ENCODE peak calls at places on chromosome 22, in eight cellular contexts. One of them, this sample, is unnamed.

GRCh38 chr22:41403532-41404318 is 22.0 kb downstream of the TEF start:
- DNase-seq in fibroblast of lung: peak
- DNase-seq in kidney: peak
- DNase-seq in neuronal stem cell: peak
- DNase-seq in GM23248: peak
- DNase-seq in IMR-90: peak
- DNase-seq in SK-N-SH: peak
- DNase-seq in mammary epithelial cell: peak
- DNase-seq in this sample: peak

GRCh38 chr22:28024422-28024888 is 105.4 kb upstream of the PITPNB start:
- DNase-seq in neuronal stem cell: no peak
- DNase-seq in GM23248: no peak
- DNase-seq in kidney: peak
- DNase-seq in mammary epithelial cell: no peak
- DNase-seq in fibroblast of lung: no peak
- DNase-seq in SK-N-SH: peak
- DNase-seq in IMR-90: no peak
- DNase-seq in this sample: no peak

GRCh38 chr22:42366815-42367581 is 65.2 kb downstream of the NFAM1 start:
- DNase-seq in IMR-90: no peak
- DNase-seq in mammary epithelial cell: no peak
- DNase-seq in kidney: no peak
- DNase-seq in fibroblast of lung: no peak
- DNase-seq in SK-N-SH: no peak
- DNase-seq in GM23248: no peak
- DNase-seq in neuronal stem cell: no peak
- DNase-seq in this sample: peak

GRCh38 chr22:20648306-20648903 is 125.5 kb upstream of the SERPIND1 start:
- DNase-seq in kidney: no peak
- DNase-seq in GM23248: no peak
- DNase-seq in SK-N-SH: no peak
- DNase-seq in fibroblast of lung: no peak
- DNase-seq in IMR-90: no peak
- DNase-seq in mammary epithelial cell: no peak
- DNase-seq in neuronal stem cell: no peak
- DNase-seq in this sample: no peak

GRCh38 chr22:50341977-50342650 is 1.0 kb upstream of the PPP6R2 start:
- DNase-seq in neuronal stem cell: peak
- DNase-seq in SK-N-SH: peak
- DNase-seq in fibroblast of lung: peak
- DNase-seq in mammary epithelial cell: peak
- DNase-seq in IMR-90: peak
- DNase-seq in GM23248: peak
- DNase-seq in kidney: peak
- DNase-seq in this sample: peak

GRCh38 chr22:41382098-41382578 is 396 bp downstream of the TEF start:
- DNase-seq in SK-N-SH: peak
- DNase-seq in GM23248: peak
- DNase-seq in mammary epithelial cell: peak
- DNase-seq in fibroblast of lung: no peak
- DNase-seq in kidney: peak
- DNase-seq in neuronal stem cell: no peak
- DNase-seq in IMR-90: no peak
- DNase-seq in this sample: peak

GRCh38 chr22:41248314-41248713 is 7.6 kb upstream of the CHADL start:
- DNase-seq in kidney: no peak
- DNase-seq in neuronal stem cell: no peak
- DNase-seq in GM23248: no peak
- DNase-seq in fibroblast of lung: no peak
- DNase-seq in IMR-90: no peak
- DNase-seq in SK-N-SH: no peak
- DNase-seq in mammary epithelial cell: no peak
- DNase-seq in this sample: no peak

GRCh38 chr22:27815826-27816530 is 14.4 kb upstream of the MN1 start:
- DNase-seq in mammary epithelial cell: no peak
- DNase-seq in fibroblast of lung: no peak
- DNase-seq in IMR-90: no peak
- DNase-seq in SK-N-SH: no peak
- DNase-seq in GM23248: no peak
- DNase-seq in neuronal stem cell: no peak
- DNase-seq in kidney: no peak
- DNase-seq in this sample: no peak

GRCh38 chr22:31276426-31277167 is 15.7 kb downstream of the PIK3IP1 start:
- DNase-seq in mammary epithelial cell: no peak
- DNase-seq in neuronal stem cell: no peak
- DNase-seq in GM23248: no peak
- DNase-seq in IMR-90: no peak
- DNase-seq in SK-N-SH: no peak
- DNase-seq in kidney: no peak
- DNase-seq in fibroblast of lung: no peak
- DNase-seq in this sample: no peak

GRCh38 chr22:49871482-49871881 is 17.8 kb downstream of the ZBED4 start:
- DNase-seq in SK-N-SH: no peak
- DNase-seq in kidney: no peak
- DNase-seq in IMR-90: no peak
- DNase-seq in fibroblast of lung: no peak
- DNase-seq in GM23248: peak
- DNase-seq in neuronal stem cell: no peak
- DNase-seq in mammary epithelial cell: no peak
- DNase-seq in this sample: no peak

GRCh38 chr22:25878933-25879332 is 136.9 kb downstream of the MYO18B start:
- DNase-seq in kidney: no peak
- DNase-seq in fibroblast of lung: no peak
- DNase-seq in GM23248: no peak
- DNase-seq in neuronal stem cell: no peak
- DNase-seq in IMR-90: no peak
- DNase-seq in mammary epithelial cell: no peak
- DNase-seq in SK-N-SH: no peak
- DNase-seq in this sample: no peak

GRCh38 chr22:45087802-45088201 is 75.9 kb upstream of the NUP50 start:
- DNase-seq in GM23248: no peak
- DNase-seq in neuronal stem cell: no peak
- DNase-seq in SK-N-SH: no peak
- DNase-seq in IMR-90: no peak
- DNase-seq in fibroblast of lung: peak
- DNase-seq in kidney: no peak
- DNase-seq in mammary epithelial cell: no peak
- DNase-seq in this sample: no peak

GRCh38 chr22:23557467-23557866 is 22.6 kb downstream of the IGLL1 start:
- DNase-seq in GM23248: no peak
- DNase-seq in kidney: no peak
- DNase-seq in fibroblast of lung: no peak
- DNase-seq in SK-N-SH: no peak
- DNase-seq in neuronal stem cell: no peak
- DNase-seq in IMR-90: no peak
- DNase-seq in mammary epithelial cell: no peak
- DNase-seq in this sample: no peak

DNA sequence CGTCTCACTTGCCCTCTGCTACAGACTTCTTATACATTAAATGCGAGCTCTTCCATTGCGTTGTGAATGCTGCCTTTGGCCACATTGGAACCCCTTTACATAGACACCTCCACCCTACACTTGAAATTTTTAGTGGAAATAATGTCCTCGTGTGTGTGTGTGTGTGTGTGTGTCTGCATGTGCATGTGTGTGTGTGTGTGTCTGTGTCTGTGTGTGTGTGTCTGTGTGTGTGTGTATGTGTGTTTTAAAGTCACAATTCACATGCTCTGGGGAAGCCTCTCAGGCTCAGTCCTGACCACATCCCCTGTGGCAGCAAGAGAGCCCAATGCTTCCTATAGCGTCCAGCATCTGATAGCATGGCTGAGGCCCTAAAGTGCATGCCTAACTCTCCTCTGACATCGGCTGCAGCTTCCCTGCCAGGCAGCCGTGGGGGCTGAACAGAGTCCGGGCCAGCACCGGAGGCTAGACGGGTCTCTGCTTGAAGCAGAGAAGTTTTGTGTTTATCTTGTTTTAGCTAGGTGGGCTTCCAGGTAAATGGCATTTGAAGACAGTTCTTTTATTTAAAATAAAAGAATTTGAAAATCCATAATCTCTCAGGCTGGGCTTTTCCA is 64.5 kb upstream of the EMID1 start:
- DNase-seq in neuronal stem cell: no peak
- DNase-seq in IMR-90: no peak
- DNase-seq in mammary epithelial cell: no peak
- DNase-seq in kidney: no peak
- DNase-seq in SK-N-SH: no peak
- DNase-seq in GM23248: no peak
- DNase-seq in fibroblast of lung: no peak
- DNase-seq in this sample: no peak
- H3K4me3 ChIP-seq in neuronal stem cell: no peak
- H3K4me3 ChIP-seq in IMR-90: no peak
- H3K4me3 ChIP-seq in mammary epithelial cell: no peak
- H3K4me3 ChIP-seq in kidney: no peak
- H3K4me3 ChIP-seq in SK-N-SH: no peak
- H3K4me3 ChIP-seq in GM23248: no peak
- H3K4me3 ChIP-seq in fibroblast of lung: no peak
- H3K4me3 ChIP-seq in this sample: no peak

DNA sequence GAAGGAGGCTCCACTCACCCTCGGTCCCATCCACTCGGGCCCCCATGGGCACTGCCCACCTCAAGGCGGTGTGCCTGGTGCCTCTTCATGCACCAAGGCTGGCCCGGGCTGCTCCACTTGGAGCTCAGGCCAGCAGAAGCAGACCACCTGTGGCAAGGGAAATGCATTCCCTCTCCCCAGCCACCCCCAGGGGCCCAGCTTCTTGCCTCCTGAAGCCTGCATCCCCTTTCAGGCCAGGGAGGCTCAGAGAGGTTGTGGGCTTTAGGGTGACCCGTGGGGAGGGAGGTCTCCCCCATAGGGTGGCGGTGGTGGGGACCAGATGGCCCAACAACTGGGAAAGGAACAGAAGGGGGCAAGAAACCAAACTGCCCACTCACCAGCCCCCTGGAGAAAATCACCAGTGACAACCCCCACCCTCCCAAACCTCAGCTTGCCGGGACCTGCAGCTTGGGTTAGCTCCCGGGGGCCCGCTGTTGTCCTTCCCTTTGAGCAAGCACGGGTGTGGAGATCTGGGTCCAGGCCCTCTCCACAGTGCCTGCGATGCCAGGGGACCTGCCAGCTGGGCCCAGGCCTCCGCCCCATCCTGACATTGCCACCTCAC is 8.4 kb downstream of the CBX6 start:
- DNase-seq in GM23248: no peak
- DNase-seq in SK-N-SH: no peak
- DNase-seq in kidney: no peak
- DNase-seq in mammary epithelial cell: no peak
- DNase-seq in neuronal stem cell: no peak
- DNase-seq in fibroblast of lung: no peak
- DNase-seq in IMR-90: no peak
- DNase-seq in this sample: no peak
- H3K9ac ChIP-seq in GM23248: no peak
- H3K9ac ChIP-seq in SK-N-SH: no peak
- H3K9ac ChIP-seq in kidney: no peak
- H3K9ac ChIP-seq in mammary epithelial cell: no peak
- H3K9ac ChIP-seq in neuronal stem cell: no peak
- H3K9ac ChIP-seq in fibroblast of lung: no peak
- H3K9ac ChIP-seq in IMR-90: no peak
- H3K9ac ChIP-seq in this sample: no peak

GRCh38 chr22:46596032-46596441 is 24.1 kb upstream of the GRAMD4 start:
- DNase-seq in GM23248: peak
- DNase-seq in mammary epithelial cell: no peak
- DNase-seq in fibroblast of lung: peak
- DNase-seq in neuronal stem cell: no peak
- DNase-seq in SK-N-SH: peak
- DNase-seq in kidney: peak
- DNase-seq in IMR-90: no peak
- DNase-seq in this sample: no peak

GRCh38 chr22:46600397-46600796 is 19.8 kb upstream of the GRAMD4 start:
- DNase-seq in fibroblast of lung: no peak
- DNase-seq in mammary epithelial cell: no peak
- DNase-seq in neuronal stem cell: no peak
- DNase-seq in kidney: no peak
- DNase-seq in SK-N-SH: no peak
- DNase-seq in IMR-90: no peak
- DNase-seq in GM23248: no peak
- DNase-seq in this sample: no peak

GRCh38 chr22:46596819-46597218 is 23.4 kb upstream of the GRAMD4 start:
- DNase-seq in mammary epithelial cell: peak
- DNase-seq in GM23248: no peak
- DNase-seq in IMR-90: no peak
- DNase-seq in kidney: peak
- DNase-seq in SK-N-SH: no peak
- DNase-seq in fibroblast of lung: no peak
- DNase-seq in neuronal stem cell: no peak
- DNase-seq in this sample: no peak

GRCh38 chr22:46598224-46598623 is 22.0 kb upstream of the GRAMD4 start:
- DNase-seq in SK-N-SH: no peak
- DNase-seq in neuronal stem cell: no peak
- DNase-seq in IMR-90: no peak
- DNase-seq in GM23248: no peak
- DNase-seq in fibroblast of lung: no peak
- DNase-seq in kidney: no peak
- DNase-seq in mammary epithelial cell: no peak
- DNase-seq in this sample: no peak

DNA sequence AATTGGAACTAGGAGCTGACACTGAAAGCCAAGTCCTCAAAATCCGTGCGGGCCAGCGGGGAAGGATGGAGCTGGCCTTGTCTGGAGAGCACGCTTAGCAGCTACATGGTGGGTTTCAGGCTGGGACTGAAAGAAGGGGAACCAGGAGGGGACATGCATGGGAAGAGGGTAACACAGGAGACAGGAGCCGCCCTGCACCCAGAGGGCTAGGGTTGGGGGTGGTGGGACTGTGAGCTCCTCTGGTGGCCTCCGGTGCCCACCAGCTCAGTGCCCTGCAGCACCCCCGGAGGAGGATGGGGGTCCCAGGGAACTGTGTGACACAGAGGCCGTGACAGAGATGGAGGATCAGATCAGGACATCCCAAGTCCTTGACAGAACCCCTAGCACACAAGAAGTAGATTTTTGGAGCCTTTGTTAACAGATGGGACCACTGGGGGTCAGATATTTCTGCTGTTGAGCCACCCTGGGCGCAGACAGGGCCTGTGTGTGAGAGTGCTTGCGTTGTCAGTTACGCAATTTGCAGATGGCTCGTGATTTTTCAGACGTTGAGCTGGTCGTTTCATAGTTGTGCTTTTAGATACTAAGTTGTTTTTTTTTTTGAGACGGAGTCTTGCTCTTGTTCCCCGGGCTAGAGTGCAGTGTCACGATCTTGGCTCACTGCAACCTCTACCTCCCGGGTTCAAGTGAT is 21.3 kb upstream of the GRAMD4 start:
- DNase-seq in GM23248: no peak
- DNase-seq in fibroblast of lung: no peak
- DNase-seq in mammary epithelial cell: no peak
- DNase-seq in SK-N-SH: no peak
- DNase-seq in kidney: peak
- DNase-seq in neuronal stem cell: no peak
- DNase-seq in IMR-90: peak
- DNase-seq in this sample: no peak
- H3K4me3 ChIP-seq in GM23248: no peak
- H3K4me3 ChIP-seq in fibroblast of lung: no peak
- H3K4me3 ChIP-seq in mammary epithelial cell: no peak
- H3K4me3 ChIP-seq in SK-N-SH: no peak
- H3K4me3 ChIP-seq in kidney: no peak
- H3K4me3 ChIP-seq in neuronal stem cell: no peak
- H3K4me3 ChIP-seq in IMR-90: no peak
- H3K4me3 ChIP-seq in this sample: peak

DNA sequence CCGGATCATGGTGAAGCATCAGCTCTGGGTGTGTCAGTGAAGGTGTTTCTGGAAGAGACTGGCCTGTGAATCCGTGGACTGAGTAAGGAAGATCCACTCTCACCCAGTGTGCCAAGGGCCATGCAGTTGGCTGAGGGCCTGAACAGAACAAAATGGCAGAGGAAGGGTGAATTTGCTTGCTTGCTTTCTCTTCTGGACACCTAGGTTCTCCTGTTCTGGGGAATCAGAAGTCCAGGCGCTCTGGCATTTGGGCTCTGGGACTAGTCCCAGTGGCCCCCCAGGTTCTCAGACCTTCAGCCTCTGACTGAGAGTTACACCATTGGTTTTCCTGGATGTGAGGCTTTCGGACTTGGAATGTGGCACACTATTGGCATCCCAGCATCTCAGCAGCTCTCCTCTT is 1170.8 kb downstream of the TBC1D22A start:
- DNase-seq in kidney: no peak
- DNase-seq in fibroblast of lung: no peak
- DNase-seq in mammary epithelial cell: no peak
- DNase-seq in neuronal stem cell: no peak
- DNase-seq in IMR-90: no peak
- DNase-seq in SK-N-SH: no peak
- DNase-seq in GM23248: no peak
- DNase-seq in this sample: no peak
- H3K9ac ChIP-seq in kidney: no peak
- H3K9ac ChIP-seq in fibroblast of lung: no peak
- H3K9ac ChIP-seq in mammary epithelial cell: no peak
- H3K9ac ChIP-seq in neuronal stem cell: no peak
- H3K9ac ChIP-seq in IMR-90: no peak
- H3K9ac ChIP-seq in SK-N-SH: no peak
- H3K9ac ChIP-seq in GM23248: no peak
- H3K9ac ChIP-seq in this sample: no peak